ENCODE peak calls at places on chromosomes 16 and 17, in eight cellular contexts. Y, L, O, H, P, J, B and R are unnamed samples.

GRCh38 chr16:60331168-60331567 is 1597.1 kb upstream of the GOT2 start:
- DNase-seq in Y (no peak), L (no peak), O (no peak), H (no peak), P (no peak), J (no peak), B (no peak), R (no peak)

GRCh38 chr16:69031877-69032301 is 73.6 kb upstream of the HAS3 start:
- DNase-seq in Y (no peak), L (no peak), O (no peak), H (no peak), P (no peak), J (no peak), B (peak), R (no peak)

GRCh38 chr16:67277294-67277998 is 1.9 kb upstream of the PLEKHG4 start:
- DNase-seq in Y (peak), L (peak), O (no peak), H (no peak), P (no peak), J (peak), B (peak), R (no peak)

GRCh38 chr16:85265789-85266188 is 153.5 kb upstream of the CIBAR2 start:
- DNase-seq in Y (no peak), L (no peak), O (no peak), H (no peak), P (no peak), J (no peak), B (no peak), R (no peak)

GRCh38 chr16:1029259-1029545 is 43.3 kb upstream of the SSTR5 start:
- DNase-seq in Y (no peak), L (no peak), O (no peak), H (no peak), P (no peak), J (no peak), B (no peak), R (no peak)

GRCh38 chr16:83066881-83067280 is 440.1 kb downstream of the CDH13 start:
- DNase-seq in Y (no peak), L (no peak), O (no peak), H (no peak), P (no peak), J (no peak), B (no peak), R (no peak)

GRCh38 chr16:74573622-74574021 is 33.3 kb downstream of the GLG1 start:
- DNase-seq in Y (no peak), L (no peak), O (no peak), H (no peak), P (no peak), J (no peak), B (no peak), R (no peak)

GRCh38 chr16:281660-282249 is 1.2 kb upstream of the PDIA2 start:
- DNase-seq in Y (no peak), L (no peak), O (no peak), H (no peak), P (no peak), J (no peak), B (no peak), R (no peak)

GRCh38 chr16:56722200-56722842 is 7.6 kb upstream of the NUP93 start:
- DNase-seq in Y (no peak), L (no peak), O (no peak), H (no peak), P (no peak), J (no peak), B (no peak), R (no peak)

GRCh38 chr16:81035975-81036750 is 521 bp downstream of the ATMIN start:
- DNase-seq in Y (peak), L (peak), O (peak), H (peak), P (peak), J (peak), B (peak), R (no peak)

GRCh38 chr17:76732734-76733617 is 4.2 kb downstream of the SRSF2 start:
- DNase-seq in Y (no peak), L (peak), O (no peak), H (no peak), P (no peak), J (no peak), B (no peak), R (no peak)

GRCh38 chr16:53220585-53220984 is 165.8 kb downstream of the CHD9 start:
- DNase-seq in Y (no peak), L (peak), O (no peak), H (no peak), P (no peak), J (no peak), B (no peak), R (no peak)

GRCh38 chr16:11330526-11331237 is 14.6 kb upstream of the RMI2 start:
- DNase-seq in Y (no peak), L (peak), O (no peak), H (no peak), P (no peak), J (no peak), B (no peak), R (no peak)

GRCh38 chr17:67042104-67042899 is 2.1 kb upstream of the CACNG1 start:
- DNase-seq in Y (no peak), L (no peak), O (peak), H (no peak), P (no peak), J (no peak), B (no peak), R (no peak)

GRCh38 chr16:14303654-14304394 is 232.7 kb downstream of the MRTFB start:
- DNase-seq in Y (no peak), L (no peak), O (no peak), H (peak), P (no peak), J (no peak), B (peak), R (no peak)

GRCh38 chr17:79090503-79091372 is 16.1 kb downstream of the ENGASE start:
- DNase-seq in Y (no peak), L (no peak), O (no peak), H (peak), P (no peak), J (no peak), B (no peak), R (no peak)

GRCh38 chr17:81239714-81240555 is 817 bp downstream of the NDUFAF8 start:
- DNase-seq in Y (no peak), L (peak), O (peak), H (no peak), P (no peak), J (no peak), B (peak), R (peak)

GRCh38 chr16:66454751-66455150 is 27.7 kb downstream of the BEAN1 start:
- DNase-seq in Y (no peak), L (no peak), O (no peak), H (no peak), P (no peak), J (no peak), B (no peak), R (no peak)

GRCh38 chr16:88116121-88116900 is 165.1 kb downstream of the BANP start:
- DNase-seq in Y (no peak), L (peak), O (no peak), H (no peak), P (no peak), J (no peak), B (no peak), R (no peak)

GRCh38 chr16:10616395-10616743 is 36.0 kb upstream of the EMP2 start:
- DNase-seq in Y (no peak), L (no peak), O (no peak), H (no peak), P (no peak), J (no peak), B (no peak), R (no peak)

GRCh38 chr17:5694507-5694906 is 110.2 kb upstream of the NLRP1 start:
- DNase-seq in Y (no peak), L (no peak), O (no peak), H (no peak), P (no peak), J (no peak), B (no peak), R (no peak)

DNA sequence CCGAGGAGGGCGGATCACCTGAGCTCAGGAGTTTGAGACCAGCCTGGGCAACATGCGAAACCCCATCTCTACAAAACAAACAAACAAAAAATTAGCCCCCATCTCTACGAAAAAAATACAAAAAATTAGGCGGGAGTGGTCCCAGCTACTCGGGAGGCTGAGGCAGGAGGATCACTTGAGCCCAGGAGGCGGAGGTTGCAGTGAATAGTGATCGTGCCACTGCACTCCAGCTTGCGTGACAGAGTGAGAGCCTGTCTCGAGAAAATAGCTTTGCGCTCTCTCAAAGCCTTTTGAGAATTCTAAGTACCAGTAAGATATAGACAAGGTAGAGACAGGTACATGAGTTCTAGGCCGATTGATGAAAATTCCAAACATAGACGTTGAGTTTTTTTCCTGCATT is 2.0 kb downstream of the SOCS7 start:
- DNase-seq in Y (no peak), L (no peak), O (no peak), H (no peak), P (no peak), J (no peak), B (no peak), R (no peak)
- TF ChIP-seq CTCF in Y (no peak), L (no peak), O (no peak), H (no peak), P (no peak), J (no peak), B (no peak), R (no peak)

GRCh38 chr17:7889166-7889584 is 586 bp downstream of the CHD3 start:
- DNase-seq in Y (peak), L (peak), O (no peak), H (peak), P (peak), J (peak), B (peak), R (no peak)
- TF ChIP-seq CTCF in Y (peak), L (peak), O (no peak), H (no peak), P (peak), J (peak), B (peak), R (no peak)

GRCh38 chr17:29873476-29873875 is 56.6 kb downstream of the SSH2 start:
- DNase-seq in Y (no peak), L (no peak), O (no peak), H (no peak), P (no peak), J (no peak), B (no peak), R (no peak)
- TF ChIP-seq CTCF in Y (no peak), L (no peak), O (no peak), H (no peak), P (no peak), J (no peak), B (no peak), R (no peak)

DNA sequence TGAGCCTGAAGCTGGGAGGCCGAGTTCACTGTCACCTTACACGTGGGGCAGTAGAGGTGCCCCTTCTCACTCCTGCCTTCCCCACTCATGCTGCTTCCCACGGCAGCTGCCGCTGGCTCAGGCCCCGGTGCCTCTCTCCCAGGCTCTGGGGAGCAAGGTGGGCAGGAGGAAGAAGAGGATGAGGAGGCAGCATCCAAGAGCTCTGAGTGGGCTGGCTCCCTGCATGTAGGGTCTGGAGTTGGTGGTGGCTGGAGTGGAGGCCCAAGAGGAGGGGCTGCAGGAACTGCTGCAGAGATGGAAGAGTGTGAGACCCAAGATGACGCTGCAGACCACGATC is 8.9 kb downstream of the NKIRAS2 start:
- DNase-seq in Y (no peak), L (no peak), O (no peak), H (no peak), P (no peak), J (no peak), B (no peak), R (no peak)
- TF ChIP-seq CTCF in Y (no peak), L (no peak), O (no peak), H (no peak), P (peak), J (no peak), B (no peak), R (no peak)

GRCh38 chr17:18377437-18378204 is at the start of gene EVPLL:
- DNase-seq in Y (peak), L (peak), O (no peak), H (no peak), P (no peak), J (peak), B (peak), R (no peak)
- TF ChIP-seq CTCF in Y (no peak), L (no peak), O (peak), H (no peak), P (no peak), J (no peak), B (no peak), R (no peak)

DNA sequence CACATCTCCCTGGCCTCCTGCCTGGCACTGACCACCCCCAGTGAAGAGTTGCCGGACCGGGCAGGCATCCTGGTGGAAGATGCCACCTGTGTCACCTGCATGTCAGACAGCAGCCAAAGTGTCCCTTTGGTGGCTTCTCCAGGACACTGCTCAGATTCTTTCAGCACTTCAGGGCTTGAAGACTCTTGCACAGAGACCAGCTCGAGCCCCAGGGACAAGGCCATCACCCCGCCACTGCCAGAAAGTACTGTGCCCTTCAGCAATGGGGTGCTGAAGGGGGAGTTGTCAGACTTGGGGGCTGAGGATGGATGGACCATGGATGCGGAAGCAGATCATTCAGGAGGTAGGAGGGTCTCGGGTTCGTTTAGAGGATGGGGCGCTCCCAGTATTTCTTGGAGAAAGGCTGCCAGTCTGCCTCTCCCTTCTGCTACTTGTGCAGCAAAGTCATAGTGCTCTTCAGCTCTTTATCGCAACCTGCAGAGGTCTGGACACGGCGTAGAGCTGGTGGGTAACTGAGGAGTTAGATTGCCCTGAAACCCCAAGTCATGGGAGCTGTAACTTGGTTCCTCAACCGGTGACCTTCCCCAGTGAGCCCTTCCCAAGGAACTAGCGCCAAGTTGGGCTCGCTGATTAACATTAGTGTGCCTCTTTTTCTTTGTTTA is 21.9 kb downstream of the AKAP1 start:
- DNase-seq in Y (no peak), L (no peak), O (no peak), H (no peak), P (no peak), J (no peak), B (no peak), R (no peak)
- TF ChIP-seq CTCF in Y (no peak), L (no peak), O (no peak), H (no peak), P (no peak), J (no peak), B (no peak), R (no peak)

GRCh38 chr17:48048321-48049140 is at the start of gene NFE2L1:
- DNase-seq in Y (peak), L (peak), O (peak), H (peak), P (peak), J (peak), B (peak), R (no peak)
- TF ChIP-seq CTCF in Y (no peak), L (peak), O (no peak), H (no peak), P (peak), J (no peak), B (peak), R (no peak)